ENCODE peak calls at places on chromosomes 1 and 21, in four cellular contexts. M is cardiac fibroblast; I is NT2/D1; C is activated CD4-positive, alpha-beta T cell treated with anti-CD3 and anti-CD28 coated beads, Interleukin-2, amount 50 U/mL, for 1 hour. P is an unnamed sample.

GRCh38 chr1:8314346-8315280 is 3.3 kb upstream of the SLC45A1 start:
- DNase-seq in M (peak), I (peak), C (peak), P (peak)

GRCh38 chr1:22119626-22120468 is 23.1 kb downstream of the WNT4 start:
- DNase-seq in M (no peak), I (no peak), C (no peak), P (no peak)

GRCh38 chr21:33801424-33802405 is 113.9 kb downstream of the ATP5PO start:
- DNase-seq in M (peak), I (no peak), C (no peak), P (no peak)

GRCh38 chr1:172758242-172758641 is 99.3 kb downstream of the FASLG start:
- DNase-seq in M (no peak), I (no peak), C (no peak), P (no peak)

GRCh38 chr1:4602536-4603316 is 51.7 kb upstream of the AJAP1 start:
- DNase-seq in M (no peak), I (no peak), C (no peak), P (no peak)

GRCh38 chr1:234730542-234731370 is 120.8 kb upstream of the IRF2BP2 start:
- DNase-seq in M (no peak), I (no peak), C (peak), P (no peak)

GRCh38 chr1:11412166-11412565 is 66.8 kb upstream of the DISP3 start:
- DNase-seq in M (no peak), I (no peak), C (no peak), P (no peak)

GRCh38 chr1:63794354-63794753 is 20.5 kb downstream of the ROR1 start:
- DNase-seq in M (no peak), I (no peak), C (no peak), P (no peak)

GRCh38 chr21:19507682-19508260 is 1104.2 kb upstream of the TMPRSS15 start:
- DNase-seq in M (no peak), I (peak), C (no peak), P (no peak)

GRCh38 chr1:228913649-228914048 is 178.4 kb downstream of the RHOU start:
- DNase-seq in M (no peak), I (no peak), C (no peak), P (no peak)

GRCh38 chr1:186440584-186440983 is 20.3 kb downstream of the PDC start:
- DNase-seq in M (no peak), I (peak), C (no peak), P (no peak)

GRCh38 chr1:231929311-231929710 is 302.7 kb downstream of the DISC1 start:
- DNase-seq in M (peak), I (peak), C (no peak), P (no peak)

GRCh38 chr1:10283318-10283984 is 73.1 kb downstream of the KIF1B start:
- DNase-seq in M (no peak), I (no peak), C (no peak), P (no peak)

GRCh38 chr1:89603651-89604413 is 29.1 kb upstream of the LRRC8C start:
- DNase-seq in M (peak), I (no peak), C (no peak), P (no peak)

GRCh38 chr1:109499661-109500536 is 6.0 kb downstream of the CYB561D1 start:
- DNase-seq in M (peak), I (no peak), C (peak), P (peak)

GRCh38 chr1:37919277-37919676 is 27.6 kb downstream of the INPP5B start:
- DNase-seq in M (peak), I (no peak), C (no peak), P (no peak)

GRCh38 chr1:43913666-43914325 is 19.8 kb upstream of the ARTN start:
- DNase-seq in M (no peak), I (no peak), C (no peak), P (no peak)

GRCh38 chr1:96236156-96236739 is 485.3 kb upstream of the PTBP2 start:
- DNase-seq in M (peak), I (peak), C (no peak), P (peak)

P was measured in transverse colon.